ENCODE peak calls at places on chromosomes 7 and 10, in six cellular contexts. M is HCT116, V is GM12878, W is HepG2, N is GM23338, Z is SK-N-SH. H is an unnamed sample.

GRCh38 chr10:62959553-62959952 is 143.4 kb upstream of the EGR2 start:
- DNase-seq in N (no peak), Z (no peak), W (no peak), M (no peak), V (no peak), H (no peak)

GRCh38 chr7:97770845-97771244 is 39.0 kb downstream of the TAC1 start:
- DNase-seq in W (no peak), N (no peak), M (no peak), V (no peak), Z (no peak), H (no peak)

GRCh38 chr10:78846770-78847169 is 222.0 kb upstream of the ZMIZ1 start:
- DNase-seq in W (no peak), V (no peak), Z (peak; percentile 52), M (no peak), N (no peak), H (no peak)

GRCh38 chr10:88989824-88990527 is 622 bp upstream of the FAS start:
- DNase-seq in Z (no peak), N (no peak), W (no peak), V (no peak), M (no peak), H (peak; percentile 81)

GRCh38 chr10:98033515-98033914 is 3.1 kb upstream of the CRTAC1 start:
- DNase-seq in N (no peak), W (no peak), Z (no peak), M (no peak), V (no peak), H (no peak)

GRCh38 chr10:71598673-71599072 is 120.9 kb downstream of the C10orf105 start:
- DNase-seq in Z (no peak), N (no peak), M (no peak), V (no peak), W (no peak), H (no peak)

GRCh38 chr10:91621483-91622113 is 11.3 kb downstream of the PPP1R3C start:
- DNase-seq in N (no peak), W (no peak), Z (no peak), M (no peak), V (no peak), H (no peak)

GRCh38 chr7:149455175-149455950 is 5.5 kb downstream of the ZNF777 start:
- DNase-seq in V (no peak), M (no peak), W (no peak), Z (no peak), N (no peak), H (no peak)

GRCh38 chr10:108307925-108308312 is 1143.4 kb upstream of the SORCS1 start:
- DNase-seq in M (no peak), W (no peak), Z (no peak), V (no peak), N (no peak), H (no peak)

GRCh38 chr10:89916481-89916880 is 215.1 kb downstream of the KIF20B start:
- DNase-seq in N (no peak), W (no peak), M (no peak), Z (no peak), V (no peak), H (no peak)

GRCh38 chr7:23467731-23468720 is 2.3 kb downstream of the IGF2BP3 start:
- DNase-seq in M (no peak), N (peak; percentile 81), Z (peak; percentile 48), V (no peak), W (peak; percentile 56), H (peak; percentile 59)

GRCh38 chr10:123863721-123864432 is 27.7 kb downstream of the CPXM2 start:
- DNase-seq in W (no peak), N (peak; percentile 30), M (no peak), Z (no peak), V (no peak), H (no peak)

GRCh38 chr10:35300063-35300699 is 36.1 kb upstream of the CCNY start:
- DNase-seq in N (no peak), M (peak; percentile 54), W (no peak), V (peak; percentile 51), Z (no peak), H (no peak)

GRCh38 chr7:50640779-50641178 is 75.6 kb upstream of the DDC start:
- DNase-seq in N (no peak), W (no peak), M (no peak), Z (no peak), V (no peak), H (no peak)

GRCh38 chr10:99841746-99842145 is 59.3 kb downstream of the ABCC2 start:
- DNase-seq in W (no peak), N (no peak), V (no peak), Z (no peak), M (no peak), H (no peak)

GRCh38 chr7:157405914-157406810 is 69.4 kb downstream of the DNAJB6 start:
- DNase-seq in V (no peak), M (no peak), W (no peak), Z (peak; percentile 83), N (no peak), H (no peak)

GRCh38 chr10:49618861-49619260 is 5.0 kb downstream of the CHAT start:
- DNase-seq in N (no peak), V (no peak), Z (no peak), W (no peak), M (no peak), H (no peak)

GRCh38 chr7:129832701-129833227 is 120.0 kb downstream of the UBE2H start:
- DNase-seq in V (no peak), W (no peak), N (no peak), Z (no peak), M (no peak), H (no peak)

GRCh38 chr10:82683989-82684388 is 809.0 kb downstream of the NRG3 start:
- DNase-seq in Z (peak; percentile 45), W (no peak), M (no peak), V (no peak), N (no peak), H (no peak)

GRCh38 chr7:84490661-84491060 is 296.1 kb upstream of the SEMA3A start:
- DNase-seq in Z (no peak), V (no peak), W (no peak), N (peak; percentile 22), M (no peak), H (no peak)

GRCh38 chr10:113876461-113876860 is 22.0 kb downstream of the NHLRC2 start:
- DNase-seq in Z (no peak), N (no peak), M (no peak), W (no peak), V (no peak), H (no peak)

GRCh38 chr7:78197447-78197846 is 398.9 kb downstream of the PHTF2 start:
- DNase-seq in Z (no peak), V (no peak), W (no peak), M (no peak), N (no peak), H (peak; percentile 15)

GRCh38 chr7:15396210-15397158 is 165.3 kb downstream of the AGMO start:
- DNase-seq in M (no peak), V (no peak), Z (no peak), W (no peak), N (no peak), H (no peak)

GRCh38 chr7:75879771-75880184 is 944 bp downstream of the RHBDD2 start:
- DNase-seq in M (no peak), Z (peak; percentile 61), W (no peak), V (no peak), N (peak; percentile 47), H (peak; percentile 37)

GRCh38 chr7:128217972-128218652 is 23.0 kb upstream of the LEP start:
- DNase-seq in V (no peak), W (peak; percentile 9), N (peak; percentile 52), M (no peak), Z (peak; percentile 42), H (no peak)

GRCh38 chr7:99848420-99849216 is 20.8 kb downstream of the CYP3A43 start:
- DNase-seq in W (no peak), N (no peak), Z (no peak), M (no peak), V (no peak), H (no peak)

GRCh38 chr10:60208676-60209269 is 180.9 kb downstream of the ANK3 start:
- DNase-seq in Z (peak; percentile 22), M (peak; percentile 23), V (no peak), W (peak; percentile 18), N (peak; percentile 83), H (peak; percentile 55)

GRCh38 chr10:42961156-42961589 is 115.7 kb upstream of the RET start:
- DNase-seq in W (no peak), N (no peak), Z (no peak), M (no peak), V (no peak), H (no peak)

GRCh38 chr7:29623976-29624375 is 60.3 kb downstream of the PRR15 start:
- DNase-seq in V (no peak), W (no peak), N (no peak), Z (no peak), M (no peak), H (no peak)

GRCh38 chr10:128881086-128881485 is 586.0 kb upstream of the MGMT start:
- DNase-seq in M (no peak), N (no peak), W (no peak), Z (no peak), V (no peak), H (no peak)

GRCh38 chr10:61907587-61907986 is 6.1 kb downstream of the ARID5B start:
- DNase-seq in M (no peak), Z (no peak), N (no peak), W (no peak), V (no peak), H (no peak)

GRCh38 chr10:61907011-61907410 is 5.5 kb downstream of the ARID5B start:
- DNase-seq in W (no peak), M (no peak), V (no peak), N (no peak), Z (no peak), H (no peak)

GRCh38 chr10:61918140-61918539 is 16.6 kb downstream of the ARID5B start:
- DNase-seq in N (no peak), Z (no peak), V (no peak), M (no peak), W (peak; percentile 34), H (no peak)

DNA sequence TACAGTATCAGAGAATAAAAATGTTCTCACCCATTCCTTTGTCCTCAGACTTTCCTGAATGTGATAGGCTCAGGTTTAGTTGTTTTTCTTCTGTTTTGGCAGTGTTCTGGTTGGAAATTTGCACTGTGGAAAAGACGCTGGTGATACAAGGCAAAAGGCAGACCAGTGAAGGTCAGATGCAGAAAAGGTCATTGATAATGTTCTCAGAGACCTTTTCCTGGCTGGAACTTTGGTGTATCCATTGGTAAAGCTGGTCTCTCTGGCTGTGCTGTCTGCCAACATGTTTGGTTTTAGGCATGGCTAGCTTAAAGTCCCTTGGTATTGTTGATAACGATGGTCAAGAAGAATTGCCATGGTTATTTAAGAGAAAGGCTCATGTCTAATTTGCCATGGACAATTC is 11.5 kb downstream of the ARID5B start:
- DNase-seq in W (no peak), M (no peak), N (no peak), V (no peak), Z (no peak), H (no peak)
- H2AFZ ChIP-seq in W (no peak overlapping the region), M (no peak overlapping the region), N (no peak overlapping the region), V (no peak overlapping the region), Z (no peak overlapping the region), H (no peak overlapping the region)

GRCh38 chr10:95865814-95866447 is 41.8 kb upstream of the CC2D2B start:
- DNase-seq in M (no peak), V (no peak), W (peak; percentile 78), Z (no peak), N (no peak), H (no peak)
- TF ChIP-seq POLR2AphosphoS5 in M (no peak), V (no peak), W (no peak), Z (no peak), N (no peak), H (no peak)

GRCh38 chr7:121195859-121196588 is 132.8 kb upstream of the WNT16 start:
- DNase-seq in Z (no peak), W (no peak), M (no peak), N (peak; percentile 7), V (no peak), H (no peak)
- H2AFZ ChIP-seq in Z (no peak overlapping the region), W (no peak overlapping the region), M (no peak overlapping the region), N (peak overlapping the region; percentile 93), V (no peak overlapping the region), H (no peak overlapping the region)

GRCh38 chr10:132571565-132572544 is 34.3 kb downstream of the INPP5A start:
- DNase-seq in N (peak; percentile 70), V (peak; percentile 95), W (peak; percentile 75), M (peak; percentile 65), Z (peak; percentile 65), H (peak; percentile 75)
- TF ChIP-seq POLR2AphosphoS5 in N (no peak), V (peak; percentile 60), W (no peak), M (peak; percentile 25), Z (no peak), H (peak; percentile 12)

H was measured in endothelial cell of umbilical vein.